ENCODE peak calls at places on chromosomes 11 and 22, in eight cellular contexts. R is ovary, L is heart left ventricle, I is stomach, O is tibial nerve, J is body of pancreas, N is HCT116, D is IMR-90. Z is an unnamed sample.

GRCh38 chr11:898160-898517 is 12.5 kb downstream of the CHID1 start:
- DNase-seq in O (no peak), I (no peak), J (no peak), R (no peak), D (peak), L (no peak), N (peak), Z (no peak)

GRCh38 chr11:12799373-12799835 is 125.2 kb downstream of the TEAD1 start:
- DNase-seq in J (no peak), D (no peak), N (no peak), O (no peak), R (no peak), L (no peak), I (no peak), Z (no peak)

GRCh38 chr11:77147668-77148321 is 19.7 kb downstream of the MYO7A start:
- DNase-seq in J (peak), L (no peak), I (peak), N (no peak), R (no peak), D (no peak), O (no peak), Z (no peak)

GRCh38 chr22:32723632-32724031 is 77.9 kb upstream of the TIMP3 start:
- DNase-seq in N (no peak), D (peak), L (peak), R (no peak), I (peak), O (peak), J (peak), Z (peak)

GRCh38 chr11:10413268-10413667 is 41.8 kb upstream of the AMPD3 start:
- DNase-seq in O (no peak), N (peak), D (peak), R (no peak), L (peak), I (no peak), J (no peak), Z (peak)

GRCh38 chr22:23512348-23512705 is 67.8 kb downstream of the IGLL1 start:
- DNase-seq in N (no peak), D (no peak), I (no peak), R (no peak), O (no peak), J (no peak), L (no peak), Z (no peak)

GRCh38 chr11:95412074-95412473 is 181.1 kb upstream of the SESN3 start:
- DNase-seq in D (no peak), J (no peak), I (no peak), L (no peak), R (no peak), O (no peak), N (no peak), Z (no peak)

GRCh38 chr11:18132341-18132740 is at the start of gene MRGPRX3:
- DNase-seq in D (no peak), L (no peak), I (no peak), N (no peak), J (no peak), R (no peak), O (no peak), Z (no peak)

DNA sequence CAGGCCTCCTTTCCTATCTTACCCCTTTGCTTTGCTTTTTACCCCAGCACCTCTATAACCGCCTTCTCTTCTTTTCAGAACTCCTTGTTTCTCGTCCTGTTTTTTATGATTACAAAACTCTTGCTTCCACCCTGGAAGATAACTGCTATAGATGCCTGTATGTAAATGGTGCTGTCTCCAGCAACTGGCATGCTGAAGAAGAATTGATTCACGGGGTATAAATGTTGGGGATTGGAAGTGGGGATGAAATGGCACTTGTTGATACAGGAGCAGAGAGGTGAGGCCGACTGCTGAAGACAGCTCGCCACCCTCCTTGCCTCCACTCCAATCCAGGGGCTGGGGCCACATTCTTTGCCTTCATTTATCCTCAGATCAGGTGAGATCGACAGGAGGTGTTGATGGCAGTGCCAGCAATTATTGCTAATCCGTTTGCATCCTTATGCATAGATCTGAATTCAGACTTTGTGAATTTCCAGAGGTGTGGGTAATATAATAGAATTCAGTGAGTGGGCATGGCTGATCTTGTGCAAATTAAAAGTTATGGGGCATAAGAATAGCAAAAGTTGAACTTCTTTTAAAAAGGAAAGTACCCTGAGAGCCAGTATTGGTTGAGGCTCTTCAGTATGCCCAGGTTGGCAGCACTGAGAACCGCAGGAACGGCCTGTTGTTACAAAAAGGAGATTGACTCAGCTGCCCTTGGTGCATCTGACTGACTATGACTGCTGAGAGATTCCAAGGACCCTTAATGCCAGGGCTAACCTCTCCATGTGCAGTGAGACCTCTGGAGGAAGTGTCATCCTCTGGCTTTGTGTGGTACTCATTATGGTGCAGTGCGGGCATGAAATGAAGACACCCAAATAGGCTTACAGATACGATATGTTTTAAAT is 5.3 kb downstream of the NEAT1 start:
- DNase-seq in O (no peak), R (peak), L (no peak), D (peak), J (peak), I (peak), N (peak), Z (peak)
- TF ChIP-seq POLR2A in O (peak), R (peak), L (peak), D (peak), J (no peak), I (peak), N (peak), Z (no peak)

GRCh38 chr11:4087551-4087950 is 7.0 kb upstream of the RRM1 start:
- DNase-seq in R (no peak), I (no peak), N (no peak), L (no peak), D (peak), J (no peak), O (no peak), Z (no peak)
- TF ChIP-seq CTCF in R (no peak), I (no peak), N (no peak), L (no peak), D (peak), J (no peak), O (no peak), Z (peak)

GRCh38 chr11:78425436-78425835 is 7.8 kb upstream of the GAB2 start:
- DNase-seq in R (no peak), L (no peak), J (no peak), I (no peak), D (no peak), N (no peak), O (no peak), Z (no peak)
- H3K27ac ChIP-seq in R (peak), L (peak), J (no peak), I (no peak), D (no peak), N (no peak), O (no peak), Z (peak)

DNA sequence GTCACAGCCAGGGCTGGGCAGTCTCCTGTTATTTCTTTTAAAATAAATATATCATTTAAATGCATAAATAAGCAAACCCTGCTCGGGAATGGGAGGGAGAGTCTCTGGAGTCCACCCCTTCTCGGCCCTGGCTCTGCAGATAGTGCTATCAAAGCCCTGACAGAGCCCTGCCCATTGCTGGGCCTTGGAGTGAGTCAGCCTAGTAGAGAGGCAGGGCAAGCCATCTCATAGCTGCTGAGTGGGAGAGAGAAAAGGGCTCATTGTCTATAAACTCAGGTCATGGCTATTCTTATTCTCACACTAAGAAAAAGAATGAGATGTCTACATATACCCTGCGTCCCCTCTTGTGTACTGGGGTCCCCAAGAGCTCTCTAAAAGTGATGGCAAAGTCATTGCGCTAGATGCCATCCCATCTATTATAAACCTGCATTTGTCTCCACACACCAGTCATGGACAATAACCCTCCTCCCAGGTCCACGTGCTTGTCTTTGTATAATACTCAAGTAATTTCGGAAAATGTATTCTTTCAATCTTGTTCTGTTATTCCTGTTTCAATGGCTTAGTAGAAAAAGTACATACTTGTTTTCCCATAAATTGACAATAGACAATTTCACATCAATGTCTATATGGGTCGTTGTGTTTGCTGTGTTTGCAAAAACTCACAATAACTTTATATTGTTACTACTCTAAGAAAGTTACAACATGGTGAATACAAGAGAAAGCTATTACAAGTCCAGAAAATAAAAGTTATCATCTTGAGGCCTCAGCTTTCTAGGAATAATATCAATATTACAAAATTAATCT is 13.4 kb downstream of the OR51B4 start:
- DNase-seq in L (no peak), O (no peak), N (no peak), D (peak), I (peak), R (no peak), J (no peak), Z (peak)
- TF ChIP-seq POLR2A in L (no peak), O (no peak), N (no peak), D (no peak), I (no peak), R (no peak), J (no peak), Z (no peak)

GRCh38 chr11:69040051-69040450 is 8.7 kb upstream of the TPCN2 start:
- DNase-seq in J (no peak), L (no peak), I (no peak), O (no peak), N (no peak), R (no peak), D (no peak), Z (no peak)

GRCh38 chr11:69041516-69041915 is 7.2 kb upstream of the TPCN2 start:
- DNase-seq in D (peak), R (no peak), O (no peak), N (no peak), L (peak), I (no peak), J (no peak), Z (no peak)

GRCh38 chr11:69048056-69048717 is 545 bp upstream of the TPCN2 start:
- DNase-seq in O (no peak), L (no peak), I (no peak), N (no peak), D (no peak), R (no peak), J (no peak), Z (no peak)

GRCh38 chr11:69040581-69041260 is 8.0 kb upstream of the TPCN2 start:
- DNase-seq in O (no peak), D (peak), J (no peak), R (no peak), I (no peak), L (no peak), N (no peak), Z (no peak)

GRCh38 chr11:69044111-69045013 is 4.4 kb upstream of the TPCN2 start:
- DNase-seq in I (peak), L (peak), D (peak), N (peak), O (peak), R (peak), J (peak), Z (peak)
- TF ChIP-seq CTCF in I (peak), L (peak), D (peak), N (peak), O (peak), R (peak), J (peak), Z (peak)

DNA sequence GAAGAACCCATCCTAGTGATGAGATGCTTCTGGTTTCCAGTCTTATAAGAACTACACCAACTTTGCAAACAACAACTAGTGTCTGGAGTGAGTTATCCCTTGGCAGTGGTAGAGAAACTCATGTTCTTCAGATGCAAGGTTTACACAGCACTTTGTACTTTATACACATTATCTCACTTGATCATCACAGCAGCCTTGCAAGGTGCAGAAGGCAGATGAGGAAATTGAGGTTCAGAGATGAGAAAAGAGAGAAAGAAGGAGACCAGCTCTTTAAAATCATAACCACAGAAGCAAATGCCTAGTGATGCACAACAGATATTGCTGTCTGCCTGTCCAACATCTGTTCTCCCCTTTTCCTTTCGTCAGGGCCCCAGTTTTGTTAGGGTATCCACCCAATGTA is 16.7 kb upstream of the CD44 start:
- DNase-seq in J (no peak), D (no peak), R (no peak), N (no peak), O (no peak), I (no peak), L (no peak), Z (no peak)
- H3K27ac ChIP-seq in J (no peak), D (no peak), R (no peak), N (no peak), O (no peak), I (no peak), L (no peak), Z (no peak)

Z was measured in adrenal gland.